ENCODE peak calls at places on chromosomes 13 and 19, in nine cellular contexts. S is right cardiac atrium; G is uterus; D is effector memory CD4-positive, alpha-beta T cell; F is tibial nerve; M is AG04450; A is cardiac muscle cell; J is IMR-90; X is neuronal stem cell. T is an unnamed sample.

GRCh38 chr13:59112375-59112774 is 1051.4 kb downstream of the DIAPH3 start:
- DNase-seq in G (no peak), A (no peak), D (no peak), J (peak), S (no peak), X (no peak), M (peak), F (no peak), T (no peak)

GRCh38 chr19:3034845-3035541 is 5.9 kb upstream of the TLE2 start:
- DNase-seq in G (peak), M (no peak), J (peak), S (peak), X (no peak), A (peak), D (peak), F (no peak), T (no peak)

GRCh38 chr13:96779691-96780090 is 214.6 kb downstream of the OXGR1 start:
- DNase-seq in G (no peak), D (no peak), S (no peak), J (no peak), F (no peak), X (no peak), M (no peak), A (no peak), T (no peak)

GRCh38 chr13:21478881-21479808 is 20.0 kb upstream of the ZDHHC20 start:
- DNase-seq in J (peak), M (peak), G (peak), S (no peak), F (no peak), A (peak), X (peak), D (no peak), T (no peak)

GRCh38 chr19:33868076-33868735 is 71.5 kb downstream of the KCTD15 start:
- DNase-seq in M (no peak), D (no peak), S (peak), X (no peak), A (no peak), G (no peak), F (no peak), J (no peak), T (no peak)

GRCh38 chr13:63942372-63942771 is 2526.7 kb upstream of the PCDH20 start:
- DNase-seq in D (no peak), F (no peak), G (no peak), J (peak), X (no peak), A (no peak), S (no peak), M (no peak), T (no peak)

GRCh38 chr19:40466219-40467006 is at the start of gene SPTBN4:
- DNase-seq in M (no peak), F (peak), X (no peak), S (peak), G (peak), D (peak), A (no peak), J (no peak), T (peak)

GRCh38 chr19:16435999-16436650 is 35.6 kb downstream of the EPS15L1 start:
- DNase-seq in D (no peak), M (no peak), J (no peak), A (peak), X (no peak), F (no peak), S (peak), G (no peak), T (no peak)

GRCh38 chr19:55435020-55435419 is 8.1 kb downstream of the SHISA7 start:
- DNase-seq in J (no peak), G (no peak), F (no peak), X (no peak), A (no peak), S (no peak), D (no peak), M (no peak), T (no peak)

GRCh38 chr19:51799311-51799997 is 4.5 kb downstream of the FPR3 start:
- DNase-seq in X (no peak), D (no peak), S (peak), G (peak), A (no peak), J (peak), F (peak), M (peak), T (peak)

GRCh38 chr13:44311011-44311481 is 62.6 kb upstream of the SERP2 start:
- DNase-seq in A (no peak), F (no peak), D (no peak), S (peak), X (no peak), G (no peak), M (no peak), J (peak), T (peak)

GRCh38 chr13:78325585-78325984 is 277.8 kb downstream of the POU4F1 start:
- DNase-seq in D (no peak), X (no peak), J (no peak), S (no peak), A (no peak), F (no peak), G (no peak), M (no peak), T (no peak)

GRCh38 chr13:41222259-41222852 is 28.0 kb upstream of the KBTBD7 start:
- DNase-seq in A (peak), G (peak), F (no peak), J (peak), X (peak), M (no peak), S (no peak), D (peak), T (peak)

GRCh38 chr13:49399801-49400472 is 43.9 kb downstream of the CAB39L start:
- DNase-seq in X (no peak), G (no peak), S (no peak), J (no peak), D (no peak), F (no peak), A (no peak), M (no peak), T (no peak)

GRCh38 chr19:50427997-50428425 is 4.7 kb upstream of the MYBPC2 start:
- DNase-seq in G (peak), S (peak), A (peak), M (peak), J (peak), D (no peak), X (no peak), F (peak), T (peak)

GRCh38 chr19:16371540-16371986 is 46.9 kb downstream of the KLF2 start:
- DNase-seq in S (peak), A (no peak), X (no peak), D (peak), G (no peak), M (no peak), F (no peak), J (no peak), T (no peak)

GRCh38 chr13:85728831-85729230 is 70.4 kb downstream of the SLITRK6 start:
- DNase-seq in F (no peak), J (peak), A (no peak), D (no peak), G (no peak), M (peak), X (no peak), S (no peak), T (no peak)

GRCh38 chr13:105774739-105775460 is 760.6 kb downstream of the EFNB2 start:
- DNase-seq in F (no peak), J (peak), G (no peak), S (no peak), M (no peak), A (no peak), D (no peak), X (no peak), T (no peak)

GRCh38 chr13:113897161-113897560 is 33.3 kb upstream of the GAS6 start:
- DNase-seq in G (no peak), M (peak), A (no peak), J (peak), F (no peak), S (no peak), D (no peak), X (no peak), T (no peak)

GRCh38 chr13:49627831-49628652 is at the start of gene ARL11:
- DNase-seq in G (no peak), J (no peak), X (no peak), A (no peak), M (no peak), F (peak), D (no peak), S (peak), T (peak)

GRCh38 chr13:75368167-75368566 is 113.8 kb downstream of the TBC1D4 start:
- DNase-seq in A (no peak), S (peak), G (peak), M (peak), J (peak), F (no peak), X (no peak), D (no peak), T (no peak)

GRCh38 chr13:110499621-110500281 is 61.8 kb downstream of the RAB20 start:
- DNase-seq in M (no peak), F (no peak), J (peak), S (no peak), A (no peak), X (no peak), D (no peak), G (no peak), T (no peak)

GRCh38 chr13:43057653-43058317 is 34.4 kb downstream of the DNAJC15 start:
- DNase-seq in S (no peak), F (no peak), M (no peak), G (no peak), J (no peak), D (peak), A (no peak), X (no peak), T (no peak)

GRCh38 chr19:51111606-51112005 is 3.4 kb upstream of the CTU1 start:
- DNase-seq in A (no peak), F (no peak), D (no peak), G (no peak), S (no peak), J (no peak), X (no peak), M (no peak), T (no peak)

GRCh38 chr13:112417079-112417478 is 40.9 kb downstream of the SPACA7 start:
- DNase-seq in X (no peak), F (no peak), M (no peak), S (no peak), A (no peak), D (no peak), G (no peak), J (no peak), T (no peak)

GRCh38 chr13:111037838-111038397 is 77.2 kb upstream of the ARHGEF7 start:
- DNase-seq in A (no peak), J (no peak), F (no peak), X (no peak), S (no peak), G (no peak), D (no peak), M (no peak), T (no peak)

GRCh38 chr13:60326273-60326672 is 70.7 kb upstream of the TDRD3 start:
- DNase-seq in X (no peak), D (no peak), J (no peak), S (no peak), A (no peak), G (no peak), F (no peak), M (no peak), T (no peak)

GRCh38 chr19:3479819-3480215 is 508 bp downstream of the SMIM24 start:
- DNase-seq in G (no peak), J (no peak), M (no peak), A (no peak), F (no peak), S (peak), X (no peak), D (peak), T (no peak)

GRCh38 chr13:94351292-94352000 is 128.0 kb downstream of the DCT start:
- DNase-seq in A (no peak), S (no peak), G (no peak), D (no peak), F (no peak), X (no peak), J (peak), M (peak), T (no peak)

GRCh38 chr19:54333586-54334298 is 5.2 kb downstream of the LILRA4 start:
- DNase-seq in F (no peak), G (no peak), J (no peak), A (no peak), M (no peak), X (no peak), S (no peak), D (no peak), T (no peak)

GRCh38 chr13:93284056-93284455 is 57.4 kb downstream of the GPC6 start:
- DNase-seq in X (no peak), M (no peak), S (no peak), J (no peak), F (no peak), D (no peak), G (no peak), A (no peak), T (no peak)

GRCh38 chr19:2557093-2557440 is 81.1 kb downstream of the GADD45B start:
- DNase-seq in D (no peak), S (no peak), F (no peak), J (no peak), A (no peak), M (no peak), G (no peak), X (no peak), T (no peak)

GRCh38 chr13:30872685-30873443 is 33.2 kb upstream of the MEDAG start:
- DNase-seq in M (peak), X (peak), A (no peak), S (peak), F (no peak), D (no peak), J (peak), G (peak), T (peak)

GRCh38 chr19:10505583-10506229 is 2.5 kb upstream of the KEAP1 start:
- DNase-seq in F (peak), S (peak), D (peak), J (peak), X (peak), M (no peak), A (peak), G (peak), T (peak)

GRCh38 chr13:100423375-100423774 is 165.2 kb downstream of the GGACT start:
- DNase-seq in D (no peak), F (no peak), A (no peak), X (no peak), J (peak), G (no peak), S (no peak), M (no peak), T (no peak)

GRCh38 chr13:91369432-91369831 is 21.9 kb downstream of the MIR17HG start:
- DNase-seq in X (no peak), G (no peak), A (no peak), J (peak), F (no peak), D (no peak), S (no peak), M (no peak), T (no peak)

GRCh38 chr19:52692431-52693008 is 42.3 kb downstream of the ZNF611 start:
- DNase-seq in F (no peak), X (no peak), S (no peak), J (no peak), A (no peak), D (no peak), G (no peak), M (no peak), T (no peak)

GRCh38 chr19:35031072-35031881 is 1.0 kb downstream of the SCN1B start:
- DNase-seq in X (no peak), A (peak), F (no peak), M (no peak), G (no peak), S (peak), D (no peak), J (peak), T (peak)
- H3K4me3 ChIP-seq in X (peak), A (peak), F (peak), M (peak), G (peak), S (peak), D (peak), J (peak), T (peak)

GRCh38 chr19:32123355-32123940 is 222.0 kb upstream of the ZNF507 start:
- DNase-seq in G (no peak), S (no peak), F (no peak), D (no peak), M (no peak), A (no peak), J (no peak), X (no peak), T (no peak)

GRCh38 chr19:32129141-32129540 is 216.3 kb upstream of the ZNF507 start:
- DNase-seq in X (no peak), F (no peak), A (no peak), M (no peak), G (peak), S (no peak), D (no peak), J (no peak), T (no peak)

GRCh38 chr19:32122258-32122657 is 223.2 kb upstream of the ZNF507 start:
- DNase-seq in G (no peak), J (no peak), S (no peak), A (no peak), D (no peak), M (no peak), X (no peak), F (no peak), T (no peak)

GRCh38 chr19:32130241-32130753 is 215.1 kb upstream of the ZNF507 start:
- DNase-seq in G (peak), X (no peak), J (no peak), F (no peak), D (no peak), S (no peak), M (no peak), A (no peak), T (no peak)

DNA sequence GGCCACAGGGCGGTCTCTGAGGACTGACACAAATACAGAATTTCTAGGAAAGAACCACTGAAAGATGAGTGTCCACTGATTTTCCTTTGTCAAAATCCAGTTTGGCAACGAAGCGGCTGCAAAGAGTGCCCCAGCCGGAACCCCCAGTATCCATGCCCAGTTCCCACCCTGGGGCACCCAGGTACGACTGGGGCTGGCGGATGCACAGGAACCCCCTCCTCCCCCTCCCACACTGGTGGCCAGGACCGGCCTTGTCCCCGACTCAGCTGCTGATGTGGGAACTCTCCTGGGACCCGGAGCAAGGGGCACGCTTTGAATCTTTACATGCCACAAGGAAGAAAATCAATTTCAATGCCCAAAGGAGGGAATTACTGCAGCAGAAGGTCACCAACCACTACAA is 220.8 kb upstream of the ZNF507 start:
- DNase-seq in M (no peak), D (no peak), J (no peak), A (no peak), S (no peak), G (no peak), X (no peak), F (no peak), T (no peak)
- H3K27ac ChIP-seq in M (no peak), D (no peak), J (no peak), A (no peak), S (no peak), G (no peak), X (no peak), F (no peak), T (no peak)

GRCh38 chr19:18590273-18591272 is 2.0 kb downstream of the REX1BD start:
- DNase-seq in J (peak), D (no peak), X (peak), M (no peak), F (peak), A (peak), G (no peak), S (peak), T (peak)
- H3K4me3 ChIP-seq in J (no peak), D (no peak), X (no peak), M (peak), F (peak), A (peak), G (no peak), S (no peak), T (peak)

GRCh38 chr13:28865951-28866350 is 45.8 kb downstream of the MTUS2 start:
- DNase-seq in A (no peak), D (no peak), J (no peak), F (no peak), G (no peak), M (no peak), X (no peak), S (no peak), T (no peak)

GRCh38 chr13:28867564-28867963 is 47.4 kb downstream of the MTUS2 start:
- DNase-seq in X (no peak), G (no peak), M (no peak), A (no peak), S (peak), D (no peak), J (no peak), F (no peak), T (no peak)

GRCh38 chr13:28865312-28865711 is 45.2 kb downstream of the MTUS2 start:
- DNase-seq in G (no peak), J (no peak), A (no peak), D (no peak), X (no peak), F (no peak), M (no peak), S (no peak), T (no peak)

GRCh38 chr13:28864544-28864943 is 44.4 kb downstream of the MTUS2 start:
- DNase-seq in X (no peak), J (no peak), A (no peak), D (no peak), M (no peak), F (no peak), S (no peak), G (no peak), T (no peak)

GRCh38 chr13:28866932-28867331 is 46.8 kb downstream of the MTUS2 start:
- DNase-seq in F (no peak), A (no peak), D (no peak), G (no peak), J (no peak), M (no peak), X (no peak), S (no peak), T (no peak)
- H3K27ac ChIP-seq in F (no peak), A (no peak), D (no peak), G (no peak), J (no peak), M (no peak), X (no peak), S (no peak), T (no peak)

GRCh38 chr13:98495627-98496238 is 81.2 kb downstream of the STK24 start:
- DNase-seq in S (no peak), X (no peak), G (no peak), M (no peak), J (no peak), D (no peak), F (no peak), A (no peak), T (no peak)
- H3K4me3 ChIP-seq in S (no peak), X (no peak), G (no peak), M (no peak), J (no peak), D (no peak), F (peak), A (no peak), T (peak)

GRCh38 chr19:43798546-43799409 is 3.5 kb downstream of the LYPD5 start:
- DNase-seq in D (peak), F (no peak), M (no peak), J (no peak), S (peak), A (peak), X (no peak), G (no peak), T (no peak)
- H3K27ac ChIP-seq in D (no peak), F (no peak), M (no peak), J (no peak), S (no peak), A (no peak), X (no peak), G (no peak), T (no peak)

DNA sequence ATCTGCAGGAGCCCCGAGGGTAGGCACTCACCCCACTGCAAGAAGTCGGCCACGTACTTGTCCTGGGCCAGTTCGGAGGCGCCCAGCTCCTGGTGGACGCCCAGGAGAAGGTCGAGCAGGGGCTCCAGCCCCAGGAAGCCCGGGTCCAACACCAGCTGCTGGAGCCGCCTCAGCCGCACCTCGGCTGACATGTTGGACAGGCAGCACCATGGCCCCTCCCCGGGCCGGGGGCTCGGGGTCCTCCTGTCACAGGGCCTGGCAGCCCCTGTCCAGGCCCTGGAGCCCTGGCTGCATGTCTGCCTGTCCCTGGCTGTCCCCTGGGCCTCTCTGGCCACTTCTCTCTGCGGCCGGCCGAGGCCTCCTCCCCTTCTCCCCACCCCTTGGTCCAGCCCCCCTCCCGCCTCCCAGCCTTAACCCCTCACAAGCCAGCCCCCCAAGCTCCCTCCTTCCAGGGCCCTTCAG is at the start of gene DMPK:
- DNase-seq in A (peak), M (no peak), F (no peak), D (no peak), X (no peak), G (peak), J (no peak), S (peak), T (peak)
- H3K4me3 ChIP-seq in A (peak), M (peak), F (peak), D (no peak), X (no peak), G (peak), J (peak), S (peak), T (peak)

GRCh38 chr19:6423499-6424189 is 967 bp downstream of the KHSRP start:
- DNase-seq in M (no peak), G (peak), A (peak), X (no peak), S (peak), F (no peak), D (no peak), J (peak), T (no peak)
- H3K27ac ChIP-seq in M (peak), G (peak), A (peak), X (no peak), S (peak), F (peak), D (peak), J (peak), T (peak)